ENCODE peak calls at places on chromosomes 11 and 22, in nine cellular contexts. M is HepG2, F is ovary, Z is body of pancreas, A is right lobe of liver, T is stomach, D is uterus, O is adrenal gland, P is HCT116. G is an unnamed sample.

GRCh38 chr11:65888163-65888814 is at the start of gene FIBP:
- DNase-seq in F (peak; percentile 98), Z (peak; percentile 98), A (peak; percentile 98), D (peak; percentile 98), O (peak; percentile 98), M (peak; percentile 90), T (peak; percentile 98), P (peak; percentile 91), G (peak; percentile 88)

GRCh38 chr22:26259510-26259909 is 90.2 kb downstream of the SEZ6L start:
- DNase-seq in D (no peak), Z (no peak), M (peak; percentile 30), A (no peak), O (no peak), F (no peak), T (no peak), P (peak; percentile 0), G (no peak)

GRCh38 chr11:46345881-46346484 is 1.3 kb upstream of the DGKZ start:
- DNase-seq in D (no peak), Z (no peak), P (no peak), F (no peak), M (no peak), O (no peak), T (no peak), A (no peak), G (no peak)

GRCh38 chr22:35476341-35476740 is 64.3 kb upstream of the RASD2 start:
- DNase-seq in T (no peak), P (no peak), D (no peak), Z (no peak), M (no peak), A (no peak), O (no peak), F (no peak), G (no peak)

GRCh38 chr11:64131657-64132387 is 34.1 kb downstream of the MACROD1 start:
- DNase-seq in Z (no peak), T (no peak), O (no peak), M (peak; percentile 24), D (no peak), P (no peak), A (no peak), F (no peak), G (no peak)

GRCh38 chr11:62953811-62954210 is 31.0 kb downstream of the SLC22A6 start:
- DNase-seq in O (no peak), F (no peak), Z (no peak), M (no peak), P (no peak), D (no peak), T (peak; percentile 7), A (no peak), G (no peak)

GRCh38 chr11:119284344-119285157 is 32.4 kb downstream of the MCAM start:
- DNase-seq in Z (no peak), T (no peak), M (peak; percentile 34), D (no peak), F (no peak), A (no peak), P (peak; percentile 32), O (no peak), G (no peak)

GRCh38 chr11:31968774-31969433 is 122.0 kb upstream of the RCN1 start:
- DNase-seq in M (no peak), P (no peak), A (no peak), F (no peak), T (no peak), Z (no peak), D (peak; percentile 18), O (peak; percentile 86), G (no peak)

GRCh38 chr11:11502303-11502828 is 119.4 kb downstream of the GALNT18 start:
- DNase-seq in P (no peak), F (no peak), T (no peak), O (no peak), Z (no peak), M (no peak), A (no peak), D (no peak), G (no peak)

GRCh38 chr11:125968363-125968762 is 22.5 kb downstream of the VSIG10L2 start:
- DNase-seq in D (no peak), O (no peak), F (no peak), T (no peak), M (peak; percentile 70), P (no peak), Z (no peak), A (no peak), G (no peak)

GRCh38 chr22:50044485-50045143 is 13.5 kb downstream of the TTLL8 start:
- DNase-seq in P (no peak), M (no peak), F (no peak), T (no peak), O (no peak), D (no peak), Z (no peak), A (no peak), G (no peak)

GRCh38 chr11:76269247-76269646 is 62.9 kb upstream of the WNT11 start:
- DNase-seq in Z (peak; percentile 17), P (no peak), O (peak; percentile 74), T (no peak), A (peak; percentile 86), F (no peak), M (no peak), D (peak; percentile 53), G (no peak)

GRCh38 chr11:47483408-47483807 is 34.5 kb upstream of the RAPSN start:
- DNase-seq in O (no peak), P (no peak), D (no peak), F (no peak), A (no peak), T (no peak), M (no peak), Z (no peak), G (no peak)
- H3K27ac ChIP-seq in O (no peak overlapping the region), P (no peak overlapping the region), D (no peak overlapping the region), F (no peak overlapping the region), A (no peak overlapping the region), T (no peak overlapping the region), M (no peak overlapping the region), Z (no peak overlapping the region), G (no peak overlapping the region)

GRCh38 chr11:69966910-69967309 is 111.2 kb upstream of the ANO1 start:
- DNase-seq in T (no peak), A (no peak), M (no peak), F (no peak), O (no peak), D (no peak), P (no peak), Z (no peak), G (no peak)

GRCh38 chr11:69966583-69966835 is 111.6 kb upstream of the ANO1 start:
- DNase-seq in A (no peak), O (no peak), D (no peak), F (no peak), Z (no peak), P (no peak), T (no peak), M (no peak), G (no peak)

GRCh38 chr11:69967484-69967883 is 110.6 kb upstream of the ANO1 start:
- DNase-seq in P (no peak), O (no peak), M (no peak), F (no peak), A (no peak), Z (no peak), T (no peak), D (no peak), G (no peak)

GRCh38 chr11:69964247-69964643 is 113.9 kb upstream of the ANO1 start:
- DNase-seq in Z (no peak), O (no peak), A (no peak), F (no peak), D (no peak), T (no peak), P (no peak), M (no peak), G (no peak)

DNA sequence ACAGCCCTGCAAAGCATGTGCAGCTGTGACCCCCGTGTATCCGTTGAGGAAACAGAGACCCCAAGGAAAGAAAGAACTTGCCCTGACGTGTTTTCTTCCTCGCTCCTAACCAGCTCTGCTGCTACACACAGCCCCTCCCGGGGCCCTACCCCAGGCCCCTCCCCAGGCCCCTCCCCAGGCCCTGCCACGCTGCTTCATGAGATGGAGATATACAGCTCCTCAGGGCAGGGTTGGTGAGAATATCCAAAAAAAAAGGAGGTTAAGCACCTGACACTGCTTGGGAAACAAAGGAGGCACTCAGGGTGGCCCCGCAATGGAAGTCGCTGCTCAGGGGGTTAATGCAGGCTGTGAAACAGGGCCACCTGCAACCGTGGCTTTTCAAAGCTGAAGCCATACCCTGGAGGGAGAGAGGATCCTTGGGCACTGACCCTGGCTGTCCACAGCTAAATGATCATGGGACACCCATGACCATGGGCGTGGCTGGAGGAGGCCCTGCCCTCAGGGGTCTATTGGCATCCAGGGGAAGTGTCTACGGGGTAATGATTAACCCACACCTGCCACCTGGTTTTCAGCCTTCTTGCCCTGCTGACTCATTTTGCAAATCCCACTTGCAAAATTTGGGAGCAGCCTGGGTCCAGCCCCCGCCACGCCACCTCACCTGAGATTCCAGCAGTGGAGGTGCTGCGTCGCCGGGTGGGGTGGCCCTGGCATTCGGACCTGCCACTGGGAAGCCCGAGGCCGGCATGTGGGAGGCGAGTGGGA is 112.1 kb upstream of the ANO1 start:
- DNase-seq in F (no peak), Z (no peak), P (no peak), T (no peak), A (no peak), D (no peak), O (no peak), M (no peak), G (no peak)
- H3K27me3 ChIP-seq in F (no peaks in the 10 kb centered on the region), Z (no peaks in the 10 kb centered on the region), P (no peaks in the 10 kb centered on the region), T (no peaks in the 10 kb centered on the region), A (no peaks in the 10 kb centered on the region), D (no peaks in the 10 kb centered on the region), O (no peaks in the 10 kb centered on the region), M (peaks cover 65% of the 10 kb centered on the region), G (peaks cover 68% of the 10 kb centered on the region)

GRCh38 chr22:41688365-41689211 is at the start of gene SNU13:
- DNase-seq in P (peak; percentile 77), O (peak; percentile 92), M (peak; percentile 88), D (peak; percentile 91), Z (peak; percentile 90), F (peak; percentile 89), T (peak; percentile 94), A (peak; percentile 93), G (peak; percentile 70)
- TF ChIP-seq POLR2A in P (peak; percentile 77), O (peak; percentile 81), M (peak; percentile 87), D (peak; percentile 78), Z (peak; percentile 62), F (peak; percentile 73), T (no peak), A (peak; percentile 88), G (peak; percentile 85)

GRCh38 chr22:33850724-33851123 is 69.6 kb downstream of the LARGE1 start:
- DNase-seq in T (no peak), Z (no peak), P (no peak), O (no peak), F (no peak), M (no peak), D (no peak), A (no peak), G (no peak)

GRCh38 chr22:33851985-33852384 is 68.3 kb downstream of the LARGE1 start:
- DNase-seq in P (no peak), M (no peak), T (peak; percentile 49), Z (no peak), D (no peak), A (no peak), O (no peak), F (no peak), G (no peak)

GRCh38 chr22:33853200-33854097 is 66.8 kb downstream of the LARGE1 start:
- DNase-seq in T (peak; percentile 85), F (peak; percentile 59), M (peak; percentile 19), O (peak; percentile 84), P (no peak), Z (peak; percentile 69), D (peak; percentile 48), A (peak; percentile 77), G (no peak)

GRCh38 chr22:33850227-33850626 is 70.0 kb downstream of the LARGE1 start:
- DNase-seq in T (no peak), Z (no peak), M (no peak), O (no peak), F (no peak), P (no peak), A (no peak), D (no peak), G (no peak)

GRCh38 chr22:33851240-33851639 is 69.0 kb downstream of the LARGE1 start:
- DNase-seq in M (no peak), O (no peak), P (no peak), Z (no peak), A (no peak), F (no peak), T (no peak), D (no peak), G (no peak)
- H3K27ac ChIP-seq in M (no peak overlapping the region), O (peak overlapping the region; percentile 7), P (no peak overlapping the region), Z (no peak overlapping the region), A (no peak overlapping the region), F (no peak overlapping the region), T (peak overlapping the region; percentile 82), D (peak overlapping the region; percentile 70), G (no peak overlapping the region)

G was measured in esophagus squamous epithelium.